ENCODE peak calls at places on chromosomes 3 and 15, in ten cellular contexts. Y, K, Q, S, D, U, V, P, W and R are unnamed samples. For H3K4me1, the result is how much of the 10 kb centered on the place peaks cover.

GRCh38 chr15:77251662-77252061 is 168.2 kb downstream of the PEAK1 start:
- DNase-seq in Y (no peak), K (no peak), Q (peak), S (no peak), D (no peak), U (peak), V (no peak), P (no peak), W (no peak), R (no peak)

GRCh38 chr3:79030157-79030556 is 737.6 kb downstream of the ROBO1 start:
- DNase-seq in Y (no peak), K (no peak), Q (no peak), S (no peak), D (no peak), U (no peak), V (no peak), P (no peak), W (no peak), R (no peak)

GRCh38 chr3:185688808-185689207 is 102.7 kb downstream of the SENP2 start:
- DNase-seq in Y (no peak), K (no peak), Q (no peak), S (peak), D (no peak), U (peak), V (no peak), P (peak), W (peak), R (peak)

GRCh38 chr15:40498418-40498817 is 27.6 kb downstream of the CHST14 start:
- DNase-seq in Y (no peak), K (no peak), Q (no peak), S (no peak), D (no peak), U (no peak), V (no peak), P (no peak), W (no peak), R (no peak)

GRCh38 chr3:8001712-8002111 is 499.9 kb upstream of the LMCD1 start:
- DNase-seq in Y (no peak), K (no peak), Q (no peak), S (no peak), D (no peak), U (no peak), V (no peak), P (no peak), W (no peak), R (no peak)

GRCh38 chr3:52444860-52445793 is at the start of gene SEMA3G:
- DNase-seq in Y (peak), K (peak), Q (peak), S (no peak), D (peak), U (peak), V (peak), P (peak), W (peak), R (peak)

GRCh38 chr3:129305592-129306091 is 27.0 kb downstream of the HMCES start:
- DNase-seq in Y (peak), K (no peak), Q (peak), S (no peak), D (peak), U (peak), V (peak), P (no peak), W (no peak), R (peak)

GRCh38 chr3:127015282-127016042 is 32.5 kb downstream of the PLXNA1 start:
- DNase-seq in Y (no peak), K (no peak), Q (peak), S (no peak), D (no peak), U (no peak), V (no peak), P (no peak), W (no peak), R (no peak)

GRCh38 chr15:99707481-99708270 is 25.6 kb downstream of the LYSMD4 start:
- DNase-seq in Y (no peak), K (no peak), Q (no peak), S (no peak), D (no peak), U (peak), V (no peak), P (no peak), W (no peak), R (no peak)

GRCh38 chr3:156388469-156389150 is 166.3 kb downstream of the SSR3 start:
- DNase-seq in Y (no peak), K (no peak), Q (no peak), S (no peak), D (no peak), U (peak), V (no peak), P (no peak), W (no peak), R (no peak)

GRCh38 chr3:27976933-27977332 is 254.8 kb upstream of the EOMES start:
- DNase-seq in Y (no peak), K (no peak), Q (no peak), S (no peak), D (no peak), U (no peak), V (no peak), P (no peak), W (no peak), R (no peak)

GRCh38 chr3:165852150-165852549 is 14.9 kb upstream of the BCHE start:
- DNase-seq in Y (no peak), K (no peak), Q (no peak), S (no peak), D (no peak), U (no peak), V (no peak), P (no peak), W (no peak), R (no peak)

GRCh38 chr3:11581237-11582122 is 62.2 kb downstream of the VGLL4 start:
- DNase-seq in Y (no peak), K (no peak), Q (no peak), S (no peak), D (no peak), U (no peak), V (no peak), P (no peak), W (no peak), R (no peak)

GRCh38 chr3:107561980-107562379 is 39.2 kb downstream of the BBX start:
- DNase-seq in Y (no peak), K (no peak), Q (no peak), S (no peak), D (no peak), U (no peak), V (no peak), P (no peak), W (no peak), R (no peak)

GRCh38 chr3:196177967-196178366 is 33.2 kb downstream of the ZDHHC19 start:
- DNase-seq in Y (no peak), K (no peak), Q (no peak), S (no peak), D (peak), U (no peak), V (no peak), P (no peak), W (no peak), R (no peak)

GRCh38 chr3:45509038-45509767 is 85.3 kb upstream of the LIMD1 start:
- DNase-seq in Y (no peak), K (no peak), Q (peak), S (no peak), D (no peak), U (no peak), V (no peak), P (peak), W (no peak), R (no peak)

GRCh38 chr15:87874896-87875661 is 381.5 kb downstream of the NTRK3 start:
- DNase-seq in Y (no peak), K (no peak), Q (peak), S (no peak), D (no peak), U (no peak), V (peak), P (no peak), W (no peak), R (no peak)

GRCh38 chr15:63332367-63333078 is 49.1 kb downstream of the CA12 start:
- DNase-seq in Y (no peak), K (no peak), Q (no peak), S (peak), D (no peak), U (peak), V (no peak), P (peak), W (no peak), R (no peak)

GRCh38 chr3:10790713-10791112 is 25.3 kb upstream of the SLC6A11 start:
- DNase-seq in Y (no peak), K (no peak), Q (no peak), S (no peak), D (no peak), U (no peak), V (no peak), P (no peak), W (no peak), R (no peak)

GRCh38 chr3:194205675-194206133 is 69.8 kb downstream of the HES1 start:
- DNase-seq in Y (no peak), K (no peak), Q (peak), S (no peak), D (no peak), U (peak), V (no peak), P (peak), W (no peak), R (no peak)

GRCh38 chr15:93417156-93418077 is 328.4 kb upstream of the RGMA start:
- DNase-seq in Y (no peak), K (no peak), Q (no peak), S (no peak), D (no peak), U (no peak), V (no peak), P (no peak), W (no peak), R (no peak)

GRCh38 chr3:8945890-8946590 is 17.2 kb downstream of the RAD18 start:
- DNase-seq in Y (no peak), K (no peak), Q (no peak), S (no peak), D (no peak), U (no peak), V (no peak), P (no peak), W (no peak), R (no peak)

GRCh38 chr3:97821810-97822775 is at the start of gene CRYBG3:
- DNase-seq in Y (peak), K (peak), Q (peak), S (peak), D (peak), U (peak), V (peak), P (peak), W (peak), R (peak)

GRCh38 chr3:170740726-170741591 is 129.0 kb downstream of the RPL22L1 start:
- DNase-seq in Y (peak), K (peak), Q (no peak), S (peak), D (peak), U (no peak), V (no peak), P (no peak), W (no peak), R (no peak)

GRCh38 chr3:99867594-99868437 is 50.2 kb downstream of the CMSS1 start:
- DNase-seq in Y (no peak), K (no peak), Q (peak), S (no peak), D (no peak), U (no peak), V (no peak), P (no peak), W (no peak), R (no peak)
- H3K4me1 ChIP-seq in Y (under half), K (under half), Q (under half), S (under half), D (half or more), U (half or more), V (under half), P (under half), W (half or more), R (half or more)

GRCh38 chr3:38454179-38454883 is 641 bp downstream of the ACVR2B start:
- DNase-seq in Y (no peak), K (no peak), Q (peak), S (no peak), D (peak), U (peak), V (peak), P (no peak), W (no peak), R (peak)
- TF ChIP-seq POLR2AphosphoS5 in Y (peak), K (no peak), Q (no peak), S (no peak), D (peak), U (no peak), V (no peak), P (no peak), W (no peak), R (peak)

GRCh38 chr3:128278761-128279593 is 125.7 kb downstream of the EEFSEC start:
- DNase-seq in Y (no peak), K (peak), Q (peak), S (no peak), D (peak), U (peak), V (peak), P (no peak), W (no peak), R (peak)
- H3K4me1 ChIP-seq in Y (under half), K (under half), Q (half or more), S (under half), D (under half), U (under half), V (under half), P (under half), W (under half), R (under half)

GRCh38 chr15:91289324-91289723 is 189.3 kb downstream of the SV2B start:
- DNase-seq in Y (no peak), K (no peak), Q (peak), S (no peak), D (no peak), U (no peak), V (no peak), P (no peak), W (no peak), R (no peak)
- TF ChIP-seq POLR2AphosphoS5 in Y (no peak), K (no peak), Q (no peak), S (no peak), D (no peak), U (no peak), V (no peak), P (no peak), W (no peak), R (no peak)

GRCh38 chr15:70097337-70098169 is at the start of gene TLE3:
- DNase-seq in Y (peak), K (peak), Q (peak), S (peak), D (peak), U (peak), V (peak), P (peak), W (peak), R (peak)
- H3K4me1 ChIP-seq in Y (under half), K (half or more), Q (under half), S (under half), D (half or more), U (half or more), V (half or more), P (under half), W (half or more), R (half or more)

GRCh38 chr15:85582719-85583089 is 202.3 kb downstream of the AKAP13 start:
- DNase-seq in Y (no peak), K (no peak), Q (no peak), S (no peak), D (peak), U (peak), V (peak), P (no peak), W (no peak), R (peak)
- TF ChIP-seq POLR2AphosphoS5 in Y (peak), K (peak), Q (no peak), S (no peak), D (peak), U (peak), V (no peak), P (no peak), W (no peak), R (peak)

DNA sequence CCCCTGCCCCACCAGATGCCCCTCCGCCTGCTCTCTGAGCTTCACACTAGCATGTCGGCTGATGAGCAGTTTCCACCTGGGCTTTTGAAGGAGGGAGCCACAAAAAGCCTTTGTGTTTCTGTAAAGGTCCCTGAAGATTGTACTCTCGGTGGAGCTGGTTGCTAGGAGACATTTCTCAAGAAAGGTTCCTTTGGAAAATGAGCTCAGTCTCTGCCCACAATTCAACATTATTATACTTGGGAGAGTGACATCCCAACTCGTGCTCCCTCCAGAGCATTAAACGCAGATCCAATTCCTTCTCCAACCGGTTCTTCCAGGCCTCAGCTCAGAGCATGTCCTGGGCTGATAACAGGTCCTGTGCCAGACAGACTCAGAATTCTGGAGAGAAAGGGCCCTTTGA is 26.8 kb upstream of the FAM107A start:
- DNase-seq in Y (no peak), K (no peak), Q (no peak), S (no peak), D (no peak), U (no peak), V (no peak), P (no peak), W (no peak), R (no peak)
- H3K4me1 ChIP-seq in Y (under half), K (under half), Q (under half), S (under half), D (under half), U (under half), V (under half), P (under half), W (under half), R (under half)

GRCh38 chr15:70101459-70102113 is 3.9 kb upstream of the TLE3 start:
- DNase-seq in Y (no peak), K (no peak), Q (peak), S (no peak), D (peak), U (peak), V (no peak), P (peak), W (peak), R (peak)
- TF ChIP-seq POLR2AphosphoS5 in Y (no peak), K (no peak), Q (no peak), S (no peak), D (peak), U (no peak), V (no peak), P (no peak), W (no peak), R (no peak)

GRCh38 chr15:66405007-66405406 is 18.3 kb downstream of the MAP2K1 start:
- DNase-seq in Y (no peak), K (no peak), Q (no peak), S (no peak), D (no peak), U (no peak), V (no peak), P (no peak), W (no peak), R (no peak)
- H3K4me1 ChIP-seq in Y (under half), K (under half), Q (half or more), S (under half), D (under half), U (under half), V (half or more), P (under half), W (half or more), R (under half)